ENCODE peak calls at places on chromosome 1, in four cellular contexts. I is cardiac muscle cell, F is NCI-H510A, Q is HFFc6. O is an unnamed sample.

GRCh38 chr1:6870571-6870970 is 85.3 kb downstream of the CAMTA1 start:
- DNase-seq in Q (peak), I (no peak), F (no peak), O (no peak)

GRCh38 chr1:226826479-226827245 is 43.8 kb upstream of the PSEN2 start:
- DNase-seq in F (no peak), I (no peak), Q (no peak), O (no peak)

GRCh38 chr1:150362721-150363425 is 1.1 kb upstream of the RPRD2 start:
- DNase-seq in F (peak), I (no peak), Q (no peak), O (peak)

GRCh38 chr1:61403863-61404615 is 320.9 kb downstream of the TM2D1 start:
- DNase-seq in Q (no peak), I (peak), F (no peak), O (no peak)

GRCh38 chr1:33396188-33397124 is 34.4 kb downstream of the PHC2 start:
- DNase-seq in F (no peak), Q (no peak), I (peak), O (no peak)

GRCh38 chr1:219138747-219139146 is 34.9 kb upstream of the LYPLAL1 start:
- DNase-seq in I (no peak), Q (no peak), F (no peak), O (no peak)

GRCh38 chr1:202280595-202280994 is 61.1 kb downstream of the UBE2T start:
- DNase-seq in F (no peak), Q (no peak), I (no peak), O (no peak)

GRCh38 chr1:194975913-194976312 is 1632.3 kb downstream of the KCNT2 start:
- DNase-seq in I (no peak), Q (peak), F (no peak), O (no peak)

GRCh38 chr1:3463891-3464648 is 9.6 kb downstream of the ARHGEF16 start:
- DNase-seq in Q (no peak), F (no peak), I (no peak), O (peak)

GRCh38 chr1:233959971-233960710 is 55.7 kb downstream of the SLC35F3 start:
- DNase-seq in F (no peak), I (no peak), Q (no peak), O (no peak)

GRCh38 chr1:32703479-32704291 is 1.1 kb upstream of the SYNC start:
- DNase-seq in I (peak), F (no peak), Q (peak), O (peak)

GRCh38 chr1:36710901-36711300 is 228.2 kb upstream of the CSF3R start:
- DNase-seq in I (no peak), Q (no peak), F (no peak), O (no peak)

GRCh38 chr1:154787171-154787570 is 82.9 kb downstream of the KCNN3 start:
- DNase-seq in F (no peak), I (no peak), Q (no peak), O (no peak)

GRCh38 chr1:162372159-162373071 is 4.2 kb downstream of the SPATA46 start:
- DNase-seq in Q (no peak), I (no peak), F (no peak), O (no peak)

GRCh38 chr1:175217674-175218073 is 25.1 kb upstream of the KIAA0040 start:
- DNase-seq in I (no peak), Q (no peak), F (no peak), O (no peak)

GRCh38 chr1:160400646-160401486 is 502 bp downstream of the VANGL2 start:
- DNase-seq in I (no peak), Q (no peak), F (no peak), O (no peak)

GRCh38 chr1:32361674-32362473 is 411 bp downstream of the FAM229A start:
- DNase-seq in I (peak), Q (no peak), F (no peak), O (no peak)

GRCh38 chr1:40625476-40626382 is 39.8 kb downstream of the RIMS3 start:
- DNase-seq in Q (no peak), I (peak), F (no peak), O (peak)

GRCh38 chr1:20032425-20032824 is 37.6 kb upstream of the PLA2G5 start:
- DNase-seq in I (no peak), Q (no peak), F (no peak), O (no peak)

GRCh38 chr1:14571810-14572767 is 26.4 kb upstream of the KAZN start:
- DNase-seq in F (no peak), Q (no peak), I (peak), O (peak)

GRCh38 chr1:17630048-17630830 is 90.7 kb downstream of the ARHGEF10L start:
- DNase-seq in Q (no peak), I (peak), F (no peak), O (peak)

GRCh38 chr1:183306317-183307042 is 111.7 kb downstream of the NMNAT2 start:
- DNase-seq in F (no peak), Q (no peak), I (no peak), O (no peak)

GRCh38 chr1:94335950-94336349 is 82.2 kb upstream of the ABCD3 start:
- DNase-seq in I (peak), F (peak), Q (peak), O (peak)

GRCh38 chr1:192573499-192573898 is 2.1 kb upstream of the RGS1 start:
- DNase-seq in I (no peak), F (no peak), Q (peak), O (no peak)

GRCh38 chr1:209323743-209324142 is 259.8 kb upstream of the CAMK1G start:
- DNase-seq in Q (no peak), F (no peak), I (no peak), O (no peak)

GRCh38 chr1:32273389-32274208 is 18.3 kb upstream of the HDAC1 start:
- DNase-seq in F (peak), I (no peak), Q (no peak), O (no peak)

GRCh38 chr1:47229031-47229831 is 2.8 kb downstream of the TAL1 start:
- DNase-seq in Q (no peak), F (no peak), I (no peak), O (no peak)

GRCh38 chr1:204712718-204713430 is 27.3 kb upstream of the LRRN2 start:
- DNase-seq in I (no peak), F (no peak), Q (no peak), O (no peak)